ENCODE peak calls at places on chromosome 20, in nine cellular contexts. X is brain microvascular endothelial cell; Y is Panc1; S is H7; J is nucleus accumbens; Z is activated T-cell treated with anti-CD3 and anti-CD28 coated beads, Interleukin-2, amount 50 U/mL, for 4 hours; A is fibroblast of lung; C is A673; B is D341Med. G is an unnamed sample.

GRCh38 chr20:35568645-35569044 is 26.8 kb downstream of the ERGIC3 start:
- DNase-seq in X (no peak), Y (no peak), S (peak; percentile 75), J (no peak), Z (no peak), A (no peak), C (no peak), B (peak; percentile 55), G (no peak)

GRCh38 chr20:4726710-4727391 is 5.1 kb downstream of the PRND start:
- DNase-seq in X (peak; percentile 19), Y (no peak), S (peak; percentile 22), J (no peak), Z (no peak), A (peak; percentile 72), C (peak; percentile 49), B (no peak), G (no peak)

GRCh38 chr20:29876911-29877285 is 1380.6 kb upstream of the DEFB115 start:
- DNase-seq in X (no peak), Y (no peak), S (peak; percentile 13), J (no peak), Z (no peak), A (no peak), C (no peak), B (peak; percentile 18), G (no peak)

GRCh38 chr20:38790210-38791053 is 15.1 kb upstream of the PPP1R16B start:
- DNase-seq in X (peak; percentile 25), Y (no peak), S (peak; percentile 69), J (no peak), Z (peak; percentile 41), A (peak; percentile 31), C (peak; percentile 58), B (peak; percentile 74), G (peak; percentile 26)

GRCh38 chr20:52201395-52201794 is 9.8 kb upstream of the ZFP64 start:
- DNase-seq in X (no peak), Y (no peak), S (no peak), J (no peak), Z (no peak), A (no peak), C (no peak), B (no peak), G (no peak)

GRCh38 chr20:44209691-44210421 is 715 bp downstream of the OSER1 start:
- DNase-seq in X (peak; percentile 9), Y (no peak), S (peak; percentile 39), J (no peak), Z (no peak), A (peak; percentile 40), C (peak; percentile 27), B (peak; percentile 36), G (no peak)

GRCh38 chr20:9040874-9041524 is 27.9 kb upstream of the PLCB4 start:
- DNase-seq in X (no peak), Y (no peak), S (no peak), J (no peak), Z (no peak), A (peak; percentile 73), C (no peak), B (no peak), G (no peak)

GRCh38 chr20:44736170-44737021 is 9.3 kb upstream of the KCNK15 start:
- DNase-seq in X (peak; percentile 83), Y (no peak), S (peak; percentile 83), J (peak; percentile 64), Z (no peak), A (peak; percentile 76), C (peak; percentile 95), B (peak; percentile 62), G (peak; percentile 88)

GRCh38 chr20:8005033-8005432 is 14.5 kb downstream of the TMX4 start:
- DNase-seq in X (no peak), Y (no peak), S (no peak), J (no peak), Z (no peak), A (no peak), C (no peak), B (no peak), G (no peak)

GRCh38 chr20:46978871-46979536 is 84.4 kb downstream of the EYA2 start:
- DNase-seq in X (no peak), Y (no peak), S (no peak), J (no peak), Z (no peak), A (no peak), C (no peak), B (peak; percentile 86), G (no peak)

GRCh38 chr20:52209154-52209571 is 17.6 kb upstream of the ZFP64 start:
- DNase-seq in X (no peak), Y (no peak), S (peak; percentile 61), J (no peak), Z (no peak), A (no peak), C (no peak), B (no peak), G (no peak)

GRCh38 chr20:12723811-12724210 is 285.0 kb upstream of the SPTLC3 start:
- DNase-seq in X (no peak), Y (no peak), S (no peak), J (no peak), Z (no peak), A (no peak), C (no peak), B (no peak), G (no peak)

GRCh38 chr20:418858-419365 is 10.8 kb downstream of the RBCK1 start:
- DNase-seq in X (no peak), Y (no peak), S (no peak), J (no peak), Z (no peak), A (no peak), C (no peak), B (no peak), G (no peak)

GRCh38 chr20:50146732-50147662 is 6.5 kb downstream of the PEDS1 start:
- DNase-seq in X (no peak), Y (no peak), S (peak; percentile 65), J (no peak), Z (peak; percentile 76), A (peak; percentile 55), C (peak; percentile 29), B (no peak), G (no peak)

GRCh38 chr20:33832113-33832853 is 21.1 kb downstream of the CHMP4B start:
- DNase-seq in X (peak; percentile 31), Y (no peak), S (no peak), J (peak; percentile 24), Z (no peak), A (peak; percentile 60), C (peak; percentile 28), B (no peak), G (no peak)

GRCh38 chr20:10671221-10671849 is 2.5 kb downstream of the JAG1 start:
- DNase-seq in X (peak; percentile 91), Y (peak; percentile 45), S (peak; percentile 84), J (peak; percentile 61), Z (no peak), A (peak; percentile 85), C (peak; percentile 92), B (peak; percentile 44), G (peak; percentile 54)

GRCh38 chr20:21322921-21323321 is 19.8 kb downstream of the XRN2 start:
- DNase-seq in X (peak; percentile 10), Y (no peak), S (no peak), J (no peak), Z (no peak), A (no peak), C (no peak), B (no peak), G (no peak)

GRCh38 chr20:56875052-56875663 is 246.1 kb downstream of the TFAP2C start:
- DNase-seq in X (peak; percentile 85), Y (peak; percentile 18), S (peak; percentile 56), J (no peak), Z (no peak), A (peak; percentile 75), C (no peak), B (no peak), G (no peak)